ENCODE peak calls at places on chromosomes 11 and 22, in six cellular contexts. B is activated CD8-positive, alpha-beta memory T cell treated with anti-CD3 and anti-CD28 coated beads, Interleukin-2, amount 50 U/mL, for 48 hours; K is NCI-H774; N is upper lobe of right lung; S is AG10803; R is HCEC 1CT. Y is an unnamed sample.

GRCh38 chr11:99351620-99352019 is 330.9 kb downstream of the CNTN5 start:
- DNase-seq in B (no peak), K (no peak), S (no peak), R (no peak), N (no peak), Y (no peak)

GRCh38 chr11:23727821-23728220 is 769.0 kb upstream of the LUZP2 start:
- DNase-seq in S (peak; percentile 4), N (no peak), R (peak; percentile 17), K (no peak), B (no peak), Y (peak; percentile 10)

GRCh38 chr11:19988598-19988997 is 171.7 kb downstream of the DBX1 start:
- DNase-seq in R (peak; percentile 62), B (no peak), S (peak; percentile 99), N (no peak), K (no peak), Y (peak; percentile 97)

GRCh38 chr11:18277560-18278271 is 11.7 kb downstream of the SAA1 start:
- DNase-seq in B (no peak), K (no peak), R (no peak), S (no peak), N (no peak), Y (no peak)

GRCh38 chr11:95299078-95299611 is 68.1 kb upstream of the SESN3 start:
- DNase-seq in N (no peak), B (no peak), K (no peak), S (peak; percentile 36), R (no peak), Y (no peak)

GRCh38 chr11:47394050-47394321 is 14.4 kb upstream of the SLC39A13 start:
- DNase-seq in R (no peak), N (peak; percentile 79), B (no peak), K (no peak), S (no peak), Y (no peak)

GRCh38 chr11:200224-201003 is 6.8 kb downstream of the BET1L start:
- DNase-seq in S (no peak), N (peak; percentile 56), K (no peak), R (no peak), B (no peak), Y (no peak)

GRCh38 chr22:21690401-21690801 is 24.6 kb downstream of the PPIL2 start:
- DNase-seq in B (no peak), K (no peak), R (no peak), N (no peak), S (no peak), Y (no peak)

GRCh38 chr11:23399995-23400394 is 539.7 kb upstream of the CCDC179 start:
- DNase-seq in S (no peak), N (peak; percentile 61), B (no peak), R (no peak), K (no peak), Y (no peak)

GRCh38 chr22:45915841-45916240 is 61.1 kb downstream of the WNT7B start:
- DNase-seq in S (no peak), R (no peak), B (no peak), K (no peak), N (no peak), Y (no peak)

GRCh38 chr11:113587318-113587739 is 112.1 kb upstream of the DRD2 start:
- DNase-seq in K (no peak), N (no peak), S (peak; percentile 16), R (no peak), B (peak; percentile 63), Y (no peak)

GRCh38 chr11:19326499-19326898 is 85.8 kb upstream of the E2F8 start:
- DNase-seq in R (peak; percentile 43), K (no peak), B (no peak), S (peak; percentile 33), N (no peak), Y (peak; percentile 61)

GRCh38 chr11:17579451-17579850 is 32.4 kb downstream of the OTOG start:
- DNase-seq in S (no peak), N (no peak), B (no peak), R (no peak), K (no peak), Y (no peak)

GRCh38 chr22:17230239-17230638 is 11.0 kb upstream of the ADA2 start:
- DNase-seq in S (no peak), R (no peak), N (no peak), B (no peak), K (no peak), Y (no peak)

GRCh38 chr11:46649180-46649738 is 31.9 kb downstream of the ATG13 start:
- DNase-seq in N (no peak), S (peak; percentile 92), K (no peak), B (no peak), R (peak; percentile 90), Y (peak; percentile 99)

GRCh38 chr11:19281041-19281440 is 40.3 kb upstream of the E2F8 start:
- DNase-seq in S (no peak), B (no peak), K (no peak), N (no peak), R (no peak), Y (no peak)

GRCh38 chr11:114275295-114275694 is 20.9 kb upstream of the NNMT start:
- DNase-seq in K (no peak), B (no peak), N (no peak), R (no peak), S (no peak), Y (no peak)

GRCh38 chr22:37533995-37534394 is 14.8 kb upstream of the CARD10 start:
- DNase-seq in B (no peak), R (peak; percentile 86), S (peak; percentile 82), N (no peak), K (peak; percentile 1), Y (peak; percentile 87)

GRCh38 chr11:19628018-19628417 is 84.6 kb upstream of the NAV2 start:
- DNase-seq in K (no peak), S (peak; percentile 81), B (no peak), N (no peak), R (peak; percentile 84), Y (peak; percentile 83)

GRCh38 chr22:29136715-29137700 is 64.2 kb downstream of the KREMEN1 start:
- DNase-seq in K (no peak), N (no peak), R (no peak), B (no peak), S (no peak), Y (no peak)

GRCh38 chr11:9053631-9054030 is 37.8 kb downstream of the SCUBE2 start:
- DNase-seq in R (peak; percentile 51), K (no peak), B (no peak), S (peak; percentile 58), N (no peak), Y (peak; percentile 8)

GRCh38 chr11:109794501-109794900 is 298.7 kb upstream of the ZC3H12C start:
- DNase-seq in N (no peak), K (no peak), B (no peak), R (peak; percentile 35), S (no peak), Y (no peak)